ENCODE peak calls at places on chromosomes 7 and 10, in five cellular contexts. D is fibroblast of lung, H is COR-L47, U is thoracic aorta, L is retinal pigment epithelial cell. A is an unnamed sample.

GRCh38 chr10:61903184-61903990 is 1.9 kb downstream of the ARID5B start:
- DNase-seq in D (peak), H (peak), U (no peak), L (no peak), A (peak)

GRCh38 chr10:80070068-80070467 is 8.4 kb upstream of the TMEM254 start:
- DNase-seq in D (no peak), H (no peak), U (no peak), L (no peak), A (no peak)

GRCh38 chr7:24979470-24979862 is 512 bp downstream of the OSBPL3 start:
- DNase-seq in D (peak), H (peak), U (no peak), L (no peak), A (peak)

GRCh38 chr10:23439452-23439919 is 611 bp downstream of the OTUD1 start:
- DNase-seq in D (no peak), H (no peak), U (no peak), L (no peak), A (no peak)

GRCh38 chr7:116731737-116732335 is 59.8 kb downstream of the MET start:
- DNase-seq in D (no peak), H (no peak), U (no peak), L (no peak), A (no peak)

GRCh38 chr7:14858866-14859265 is 43.7 kb downstream of the DGKB start:
- DNase-seq in D (no peak), H (no peak), U (no peak), L (no peak), A (no peak)

GRCh38 chr10:123521076-123521475 is 145.1 kb upstream of the GPR26 start:
- DNase-seq in D (no peak), H (no peak), U (no peak), L (no peak), A (no peak)

GRCh38 chr10:6465854-6466524 is 114.1 kb downstream of the PRKCQ start:
- DNase-seq in D (no peak), H (no peak), U (no peak), L (no peak), A (no peak)

GRCh38 chr10:131650169-131650705 is 250.6 kb upstream of the PPP2R2D start:
- DNase-seq in D (no peak), H (no peak), U (no peak), L (no peak), A (no peak)

GRCh38 chr10:13950543-13950939 is 363.8 kb downstream of the PRPF18 start:
- DNase-seq in D (no peak), H (no peak), U (no peak), L (no peak), A (no peak)

GRCh38 chr7:113267885-113268284 is 149.5 kb upstream of the SMIM30 start:
- DNase-seq in D (peak), H (no peak), U (no peak), L (no peak), A (no peak)

GRCh38 chr10:63145782-63146181 is 12.7 kb downstream of the NRBF2 start:
- DNase-seq in D (peak), H (no peak), U (no peak), L (no peak), A (no peak)

GRCh38 chr10:56633876-56634452 is 272.9 kb upstream of the ZWINT start:
- DNase-seq in D (no peak), H (no peak), U (no peak), L (no peak), A (no peak)

GRCh38 chr7:105682331-105683070 is 101.2 kb upstream of the EFCAB10 start:
- DNase-seq in D (peak), H (peak), U (no peak), L (no peak), A (no peak)

GRCh38 chr10:81213360-81213759 is 661.6 kb upstream of the NRG3 start:
- DNase-seq in D (no peak), H (no peak), U (no peak), L (no peak), A (no peak)

GRCh38 chr7:38438938-38439337 is 165.5 kb upstream of the TARP start:
- DNase-seq in D (no peak), H (no peak), U (no peak), L (no peak), A (no peak)

GRCh38 chr7:60706-61105 is 131.7 kb upstream of the FAM20C start:
- DNase-seq in D (no peak), H (no peak), U (no peak), L (no peak), A (no peak)

GRCh38 chr10:119139464-119140067 is 25.9 kb downstream of the SFXN4 start:
- DNase-seq in D (peak), H (no peak), U (no peak), L (no peak), A (no peak)

GRCh38 chr7:84904561-84904960 is 282.3 kb downstream of the SEMA3D start:
- DNase-seq in D (no peak), H (no peak), U (no peak), L (no peak), A (no peak)

GRCh38 chr10:3511483-3511882 is 273.5 kb downstream of the KLF6 start:
- DNase-seq in D (no peak), H (no peak), U (no peak), L (no peak), A (no peak)

GRCh38 chr7:152762056-152762455 is 2.5 kb downstream of the ACTR3B start:
- DNase-seq in D (peak), H (no peak), U (no peak), L (no peak), A (no peak)

GRCh38 chr7:47897831-47898230 is 50.4 kb downstream of the PKD1L1 start:
- DNase-seq in D (no peak), H (no peak), U (no peak), L (no peak), A (no peak)